ENCODE peak calls at places on chromosomes 7 and 10, in five cellular contexts. V is RKO, H is H4, S is mucosa of descending colon, G is HTR-8/SVneo. N is an unnamed sample.

GRCh38 chr10:8389630-8390029 is 335.1 kb downstream of the GATA3 start:
- DNase-seq in V (no peak), H (no peak), S (no peak), G (peak; percentile 45), N (peak; percentile 56)

GRCh38 chr10:96919785-96920425 is 87.8 kb downstream of the LCOR start:
- DNase-seq in V (no peak), H (peak; percentile 11), S (no peak), G (no peak), N (peak; percentile 11)

GRCh38 chr7:130096243-130096827 is 26.0 kb downstream of the KLHDC10 start:
- DNase-seq in V (no peak), H (no peak), S (no peak), G (peak; percentile 7), N (no peak)

GRCh38 chr10:53894145-53894544 is 906.9 kb downstream of the PCDH15 start:
- DNase-seq in V (no peak), H (no peak), S (no peak), G (no peak), N (no peak)

GRCh38 chr10:100710151-100710871 is 35.1 kb upstream of the PAX2 start:
- DNase-seq in V (no peak), H (no peak), S (no peak), G (no peak), N (no peak)

GRCh38 chr7:141974831-141975230 is 1.3 kb upstream of the TAS2R38 start:
- DNase-seq in V (peak; percentile 32), H (no peak), S (no peak), G (no peak), N (peak; percentile 6)

GRCh38 chr7:918441-919113 is 35.9 kb downstream of the ADAP1 start:
- DNase-seq in V (no peak), H (no peak), S (peak; percentile 49), G (no peak), N (no peak)

GRCh38 chr10:16909271-16909767 is 92.1 kb upstream of the RSU1 start:
- DNase-seq in V (peak; percentile 50), H (no peak), S (no peak), G (no peak), N (peak; percentile 11)

GRCh38 chr10:63157845-63158624 is 24.9 kb downstream of the NRBF2 start:
- DNase-seq in V (peak; percentile 90), H (peak; percentile 87), S (no peak), G (peak; percentile 60), N (peak; percentile 75)

N was measured in A172.